ENCODE peak calls at places on chromosomes 5 and 9, in ten cellular contexts. One of them, this sample, is unnamed. For H3K27me3 and H3K4me1, the result is how much of the 10 kb centered on the place peaks cover.

GRCh38 chr5:36232533-36232932 is 9.2 kb downstream of the NADK2 start:
- DNase-seq in psoas muscle: no peak
- DNase-seq in HepG2: no peak
- DNase-seq in body of pancreas: no peak
- DNase-seq in Karpas-422: no peak
- DNase-seq in tibial artery: no peak
- DNase-seq in stomach: no peak
- DNase-seq in BE2C: no peak
- DNase-seq in uterus: no peak
- DNase-seq in transverse colon: no peak
- DNase-seq in this sample: no peak

GRCh38 chr9:127076860-127077657 is 45.4 kb downstream of the ANGPTL2 start:
- DNase-seq in HepG2: no peak
- DNase-seq in BE2C: no peak
- DNase-seq in stomach: no peak
- DNase-seq in psoas muscle: no peak
- DNase-seq in tibial artery: no peak
- DNase-seq in transverse colon: no peak
- DNase-seq in body of pancreas: no peak
- DNase-seq in uterus: peak
- DNase-seq in Karpas-422: no peak
- DNase-seq in this sample: no peak

GRCh38 chr9:115158666-115159481 is 40.9 kb upstream of the TNC start:
- DNase-seq in BE2C: no peak
- DNase-seq in HepG2: no peak
- DNase-seq in transverse colon: no peak
- DNase-seq in psoas muscle: no peak
- DNase-seq in tibial artery: no peak
- DNase-seq in Karpas-422: no peak
- DNase-seq in stomach: no peak
- DNase-seq in uterus: no peak
- DNase-seq in body of pancreas: no peak
- DNase-seq in this sample: no peak

GRCh38 chr5:94791787-94792186 is 173.3 kb downstream of the SLF1 start:
- DNase-seq in Karpas-422: no peak
- DNase-seq in transverse colon: no peak
- DNase-seq in psoas muscle: no peak
- DNase-seq in body of pancreas: no peak
- DNase-seq in tibial artery: no peak
- DNase-seq in uterus: no peak
- DNase-seq in HepG2: no peak
- DNase-seq in stomach: no peak
- DNase-seq in BE2C: no peak
- DNase-seq in this sample: no peak

GRCh38 chr9:110278080-110278707 is 21.9 kb upstream of the TXN start:
- DNase-seq in HepG2: no peak
- DNase-seq in uterus: no peak
- DNase-seq in body of pancreas: no peak
- DNase-seq in stomach: no peak
- DNase-seq in psoas muscle: no peak
- DNase-seq in transverse colon: no peak
- DNase-seq in BE2C: no peak
- DNase-seq in tibial artery: no peak
- DNase-seq in Karpas-422: no peak
- DNase-seq in this sample: no peak

GRCh38 chr5:159955056-159955624 is 38.9 kb downstream of the ADRA1B start:
- DNase-seq in stomach: no peak
- DNase-seq in transverse colon: no peak
- DNase-seq in HepG2: no peak
- DNase-seq in psoas muscle: no peak
- DNase-seq in tibial artery: no peak
- DNase-seq in Karpas-422: no peak
- DNase-seq in uterus: no peak
- DNase-seq in BE2C: no peak
- DNase-seq in body of pancreas: no peak
- DNase-seq in this sample: no peak

GRCh38 chr9:88996046-88997005 is 5.1 kb downstream of the S1PR3 start:
- DNase-seq in body of pancreas: no peak
- DNase-seq in transverse colon: no peak
- DNase-seq in Karpas-422: no peak
- DNase-seq in psoas muscle: no peak
- DNase-seq in tibial artery: peak
- DNase-seq in BE2C: no peak
- DNase-seq in stomach: no peak
- DNase-seq in uterus: peak
- DNase-seq in HepG2: no peak
- DNase-seq in this sample: no peak

GRCh38 chr5:126851441-126852103 is 74.6 kb downstream of the LMNB1 start:
- DNase-seq in uterus: no peak
- DNase-seq in Karpas-422: no peak
- DNase-seq in tibial artery: peak
- DNase-seq in psoas muscle: peak
- DNase-seq in BE2C: no peak
- DNase-seq in HepG2: no peak
- DNase-seq in transverse colon: no peak
- DNase-seq in body of pancreas: no peak
- DNase-seq in stomach: no peak
- DNase-seq in this sample: no peak

GRCh38 chr5:172887735-172888134 is 53.7 kb downstream of the ERGIC1 start:
- DNase-seq in tibial artery: no peak
- DNase-seq in transverse colon: peak
- DNase-seq in HepG2: no peak
- DNase-seq in psoas muscle: peak
- DNase-seq in uterus: peak
- DNase-seq in body of pancreas: no peak
- DNase-seq in stomach: no peak
- DNase-seq in BE2C: no peak
- DNase-seq in Karpas-422: no peak
- DNase-seq in this sample: no peak

GRCh38 chr5:176994460-176995121 is 12.0 kb downstream of the UIMC1 start:
- DNase-seq in Karpas-422: peak
- DNase-seq in tibial artery: no peak
- DNase-seq in transverse colon: peak
- DNase-seq in uterus: no peak
- DNase-seq in stomach: peak
- DNase-seq in HepG2: peak
- DNase-seq in psoas muscle: no peak
- DNase-seq in body of pancreas: peak
- DNase-seq in BE2C: peak
- DNase-seq in this sample: no peak

GRCh38 chr9:137417161-137418021 is 5.6 kb downstream of the EXD3 start:
- DNase-seq in psoas muscle: peak
- DNase-seq in tibial artery: no peak
- DNase-seq in Karpas-422: no peak
- DNase-seq in transverse colon: no peak
- DNase-seq in stomach: no peak
- DNase-seq in uterus: no peak
- DNase-seq in body of pancreas: no peak
- DNase-seq in HepG2: no peak
- DNase-seq in BE2C: peak
- DNase-seq in this sample: no peak

GRCh38 chr9:13485068-13485596 is 205.6 kb upstream of the MPDZ start:
- DNase-seq in BE2C: no peak
- DNase-seq in psoas muscle: peak
- DNase-seq in body of pancreas: no peak
- DNase-seq in tibial artery: peak
- DNase-seq in stomach: no peak
- DNase-seq in Karpas-422: no peak
- DNase-seq in transverse colon: peak
- DNase-seq in uterus: peak
- DNase-seq in HepG2: no peak
- DNase-seq in this sample: no peak

GRCh38 chr5:100634937-100635336 is 99.8 kb downstream of the FAM174A start:
- DNase-seq in transverse colon: no peak
- DNase-seq in HepG2: no peak
- DNase-seq in tibial artery: no peak
- DNase-seq in psoas muscle: no peak
- DNase-seq in BE2C: no peak
- DNase-seq in uterus: no peak
- DNase-seq in stomach: no peak
- DNase-seq in body of pancreas: no peak
- DNase-seq in Karpas-422: no peak
- DNase-seq in this sample: no peak

GRCh38 chr5:9431496-9432258 is 114.2 kb downstream of the SEMA5A start:
- DNase-seq in uterus: no peak
- DNase-seq in tibial artery: no peak
- DNase-seq in Karpas-422: no peak
- DNase-seq in BE2C: no peak
- DNase-seq in transverse colon: no peak
- DNase-seq in psoas muscle: no peak
- DNase-seq in stomach: no peak
- DNase-seq in body of pancreas: no peak
- DNase-seq in HepG2: no peak
- DNase-seq in this sample: no peak
- H3K4me3 ChIP-seq in uterus: no peak
- H3K4me3 ChIP-seq in tibial artery: no peak
- H3K4me3 ChIP-seq in Karpas-422: no peak
- H3K4me3 ChIP-seq in BE2C: no peak
- H3K4me3 ChIP-seq in transverse colon: no peak
- H3K4me3 ChIP-seq in psoas muscle: no peak
- H3K4me3 ChIP-seq in stomach: no peak
- H3K4me3 ChIP-seq in body of pancreas: no peak
- H3K4me3 ChIP-seq in HepG2: no peak
- H3K4me3 ChIP-seq in this sample: no peak

GRCh38 chr9:107144475-107144874 is 138.6 kb upstream of the RAD23B start:
- DNase-seq in HepG2: no peak
- DNase-seq in tibial artery: no peak
- DNase-seq in uterus: no peak
- DNase-seq in Karpas-422: no peak
- DNase-seq in stomach: no peak
- DNase-seq in transverse colon: no peak
- DNase-seq in psoas muscle: no peak
- DNase-seq in BE2C: no peak
- DNase-seq in body of pancreas: no peak
- DNase-seq in this sample: no peak

GRCh38 chr9:107141967-107142366 is 141.1 kb upstream of the RAD23B start:
- DNase-seq in tibial artery: no peak
- DNase-seq in BE2C: no peak
- DNase-seq in stomach: no peak
- DNase-seq in psoas muscle: no peak
- DNase-seq in transverse colon: no peak
- DNase-seq in uterus: no peak
- DNase-seq in HepG2: no peak
- DNase-seq in body of pancreas: no peak
- DNase-seq in Karpas-422: peak
- DNase-seq in this sample: no peak

GRCh38 chr9:107138261-107138992 is 144.7 kb upstream of the RAD23B start:
- DNase-seq in psoas muscle: no peak
- DNase-seq in uterus: no peak
- DNase-seq in Karpas-422: no peak
- DNase-seq in BE2C: no peak
- DNase-seq in stomach: no peak
- DNase-seq in transverse colon: no peak
- DNase-seq in HepG2: no peak
- DNase-seq in tibial artery: peak
- DNase-seq in body of pancreas: no peak
- DNase-seq in this sample: no peak

GRCh38 chr9:107142896-107143603 is 140.0 kb upstream of the RAD23B start:
- DNase-seq in transverse colon: peak
- DNase-seq in tibial artery: no peak
- DNase-seq in BE2C: no peak
- DNase-seq in HepG2: no peak
- DNase-seq in stomach: no peak
- DNase-seq in psoas muscle: no peak
- DNase-seq in uterus: no peak
- DNase-seq in Karpas-422: no peak
- DNase-seq in body of pancreas: no peak
- DNase-seq in this sample: no peak

GRCh38 chr9:107142430-107142829 is 140.6 kb upstream of the RAD23B start:
- DNase-seq in uterus: no peak
- DNase-seq in transverse colon: no peak
- DNase-seq in BE2C: no peak
- DNase-seq in HepG2: no peak
- DNase-seq in stomach: no peak
- DNase-seq in tibial artery: no peak
- DNase-seq in psoas muscle: no peak
- DNase-seq in body of pancreas: no peak
- DNase-seq in Karpas-422: no peak
- DNase-seq in this sample: no peak
- H3K27me3 ChIP-seq in uterus: under half
- H3K27me3 ChIP-seq in transverse colon: under half
- H3K27me3 ChIP-seq in BE2C: under half
- H3K27me3 ChIP-seq in HepG2: under half
- H3K27me3 ChIP-seq in stomach: under half
- H3K27me3 ChIP-seq in tibial artery: under half
- H3K27me3 ChIP-seq in psoas muscle: under half
- H3K27me3 ChIP-seq in body of pancreas: under half
- H3K27me3 ChIP-seq in Karpas-422: under half
- H3K27me3 ChIP-seq in this sample: under half

GRCh38 chr5:113118298-113118697 is 141.7 kb downstream of the DCP2 start:
- DNase-seq in uterus: no peak
- DNase-seq in transverse colon: no peak
- DNase-seq in stomach: no peak
- DNase-seq in body of pancreas: no peak
- DNase-seq in Karpas-422: no peak
- DNase-seq in tibial artery: no peak
- DNase-seq in HepG2: no peak
- DNase-seq in psoas muscle: no peak
- DNase-seq in BE2C: no peak
- DNase-seq in this sample: no peak
- H3K4me1 ChIP-seq in uterus: under half
- H3K4me1 ChIP-seq in transverse colon: under half
- H3K4me1 ChIP-seq in stomach: under half
- H3K4me1 ChIP-seq in body of pancreas: under half
- H3K4me1 ChIP-seq in Karpas-422: half or more
- H3K4me1 ChIP-seq in tibial artery: under half
- H3K4me1 ChIP-seq in HepG2: under half
- H3K4me1 ChIP-seq in psoas muscle: under half
- H3K4me1 ChIP-seq in BE2C: under half
- H3K4me1 ChIP-seq in this sample: under half

GRCh38 chr5:136080483-136081180 is 51.8 kb downstream of the TGFBI start:
- DNase-seq in tibial artery: peak
- DNase-seq in uterus: peak
- DNase-seq in stomach: peak
- DNase-seq in transverse colon: peak
- DNase-seq in Karpas-422: peak
- DNase-seq in BE2C: no peak
- DNase-seq in psoas muscle: peak
- DNase-seq in body of pancreas: peak
- DNase-seq in HepG2: no peak
- DNase-seq in this sample: no peak

GRCh38 chr5:136080113-136080482 is 51.3 kb downstream of the TGFBI start:
- DNase-seq in BE2C: no peak
- DNase-seq in HepG2: no peak
- DNase-seq in body of pancreas: no peak
- DNase-seq in transverse colon: no peak
- DNase-seq in stomach: no peak
- DNase-seq in Karpas-422: no peak
- DNase-seq in uterus: no peak
- DNase-seq in psoas muscle: no peak
- DNase-seq in tibial artery: no peak
- DNase-seq in this sample: no peak

GRCh38 chr5:136077046-136077445 is 48.3 kb downstream of the TGFBI start:
- DNase-seq in body of pancreas: no peak
- DNase-seq in Karpas-422: no peak
- DNase-seq in tibial artery: no peak
- DNase-seq in BE2C: no peak
- DNase-seq in HepG2: no peak
- DNase-seq in transverse colon: no peak
- DNase-seq in uterus: no peak
- DNase-seq in stomach: no peak
- DNase-seq in psoas muscle: no peak
- DNase-seq in this sample: no peak

GRCh38 chr5:136081192-136081591 is 51.5 kb upstream of the SMAD5 start:
- DNase-seq in BE2C: no peak
- DNase-seq in HepG2: no peak
- DNase-seq in body of pancreas: no peak
- DNase-seq in psoas muscle: no peak
- DNase-seq in tibial artery: no peak
- DNase-seq in transverse colon: no peak
- DNase-seq in Karpas-422: no peak
- DNase-seq in stomach: no peak
- DNase-seq in uterus: no peak
- DNase-seq in this sample: no peak

GRCh38 chr5:136079195-136079985 is 50.6 kb downstream of the TGFBI start:
- DNase-seq in HepG2: no peak
- DNase-seq in body of pancreas: no peak
- DNase-seq in transverse colon: no peak
- DNase-seq in tibial artery: no peak
- DNase-seq in Karpas-422: no peak
- DNase-seq in BE2C: no peak
- DNase-seq in stomach: no peak
- DNase-seq in psoas muscle: no peak
- DNase-seq in uterus: no peak
- DNase-seq in this sample: no peak
- H3K4me3 ChIP-seq in HepG2: no peak
- H3K4me3 ChIP-seq in body of pancreas: no peak
- H3K4me3 ChIP-seq in transverse colon: no peak
- H3K4me3 ChIP-seq in tibial artery: peak
- H3K4me3 ChIP-seq in Karpas-422: no peak
- H3K4me3 ChIP-seq in BE2C: no peak
- H3K4me3 ChIP-seq in stomach: peak
- H3K4me3 ChIP-seq in psoas muscle: no peak
- H3K4me3 ChIP-seq in uterus: peak
- H3K4me3 ChIP-seq in this sample: no peak